ENCODE peak calls at places on chromosomes 12 and 14, in eight cellular contexts. Z is right lobe of liver; U is nephron progenitor cell; P is GM13977; I is foreskin fibroblast; C is CD4-positive, alpha-beta T cell; R is SK-N-SH; D is esophagus squamous epithelium. S is an unnamed sample.

GRCh38 chr12:52210186-52210924 is 18.5 kb upstream of the KRT80 start:
- DNase-seq in U (no peak), P (no peak), D (no peak), C (no peak), Z (no peak), I (peak; percentile 85), R (no peak), S (peak; percentile 57)

GRCh38 chr12:63968685-63969084 is 124.2 kb downstream of the SRGAP1 start:
- DNase-seq in Z (no peak), C (no peak), U (no peak), R (no peak), D (no peak), I (no peak), P (no peak), S (no peak)

GRCh38 chr12:85835810-85836715 is at the start of gene RASSF9:
- DNase-seq in P (no peak), Z (peak; percentile 58), I (peak; percentile 83), U (no peak), C (no peak), D (no peak), R (no peak), S (peak; percentile 76)

GRCh38 chr12:112115259-112116045 is 6.9 kb upstream of the NAA25 start:
- DNase-seq in C (no peak), I (no peak), D (no peak), P (no peak), R (no peak), U (no peak), Z (peak; percentile 28), S (no peak)

GRCh38 chr12:101021911-101022388 is 188.1 kb downstream of the SLC5A8 start:
- DNase-seq in I (peak; percentile 65), D (no peak), U (no peak), P (no peak), R (no peak), Z (no peak), C (no peak), S (no peak)

GRCh38 chr12:47121146-47121545 is 41.4 kb upstream of the AMIGO2 start:
- DNase-seq in C (no peak), P (no peak), I (peak; percentile 65), D (no peak), Z (no peak), R (no peak), U (no peak), S (no peak)

GRCh38 chr14:105201928-105202513 is 20.9 kb upstream of the NUDT14 start:
- DNase-seq in R (no peak), P (no peak), D (no peak), Z (no peak), C (no peak), U (no peak), I (no peak), S (no peak)

GRCh38 chr12:51202650-51203198 is 15.1 kb downstream of the POU6F1 start:
- DNase-seq in Z (no peak), I (no peak), D (no peak), P (no peak), U (no peak), C (no peak), R (no peak), S (no peak)

GRCh38 chr12:54304187-54304810 is 3.5 kb upstream of the NFE2 start:
- DNase-seq in Z (peak; percentile 89), C (no peak), P (no peak), U (no peak), R (no peak), I (peak; percentile 63), D (peak; percentile 47), S (peak; percentile 93)

GRCh38 chr12:69540606-69541386 is 44.5 kb upstream of the CCT2 start:
- DNase-seq in P (no peak), I (peak; percentile 54), R (no peak), D (no peak), C (no peak), U (no peak), Z (no peak), S (no peak)

GRCh38 chr12:26878661-26879119 is 45.7 kb upstream of the ITPR2 start:
- DNase-seq in D (no peak), I (peak; percentile 26), Z (peak; percentile 94), P (peak; percentile 46), C (no peak), R (peak; percentile 22), U (no peak), S (peak; percentile 73)

GRCh38 chr14:37709419-37710195 is 114.2 kb downstream of the TTC6 start:
- DNase-seq in I (peak; percentile 40), C (no peak), U (no peak), P (no peak), R (no peak), D (no peak), Z (no peak), S (no peak)

GRCh38 chr12:11829764-11830194 is 180.3 kb downstream of the ETV6 start:
- DNase-seq in U (no peak), C (no peak), P (no peak), Z (no peak), D (no peak), R (no peak), I (peak; percentile 11), S (no peak)

GRCh38 chr12:77521458-77522115 is 309.1 kb upstream of the NAV3 start:
- DNase-seq in I (peak; percentile 81), R (no peak), U (no peak), C (no peak), D (no peak), P (no peak), Z (no peak), S (no peak)

GRCh38 chr14:99581371-99581770 is 22.6 kb downstream of the CCDC85C start:
- DNase-seq in C (no peak), P (no peak), I (no peak), D (no peak), Z (no peak), U (no peak), R (no peak), S (no peak)

GRCh38 chr12:122094735-122095561 is 16.4 kb downstream of the MLXIP start:
- DNase-seq in P (no peak), R (no peak), D (no peak), Z (no peak), I (peak; percentile 68), U (no peak), C (no peak), S (no peak)

DNA sequence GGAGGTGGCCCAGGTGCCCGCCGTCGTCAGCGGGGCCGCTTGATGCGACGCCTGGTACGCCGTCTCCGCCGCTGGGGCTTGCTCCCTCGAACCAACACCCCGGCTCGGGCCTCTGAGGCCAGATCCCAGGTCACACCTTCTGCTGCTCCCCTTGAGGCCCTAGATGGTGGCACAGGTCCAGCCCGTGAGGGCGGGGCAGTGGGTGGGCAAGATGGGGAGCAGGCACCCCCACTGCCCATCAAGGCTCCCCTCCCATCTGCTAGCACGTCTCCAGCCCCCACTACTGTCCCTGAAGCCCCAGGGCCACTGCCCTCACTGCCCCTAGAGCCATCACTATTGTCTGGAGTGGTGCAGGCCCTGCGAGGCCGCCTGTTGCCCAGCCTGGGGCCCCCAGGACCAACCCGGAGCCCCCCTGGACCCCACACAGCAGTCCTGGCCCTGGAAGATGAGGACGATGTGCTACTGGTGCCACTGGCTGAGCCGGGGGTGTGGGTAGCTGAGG is 5.5 kb downstream of the LRP10 start:
- DNase-seq in D (no peak), P (no peak), C (no peak), I (no peak), R (no peak), Z (no peak), U (no peak), S (no peak)
- TF ChIP-seq CTCF in D (no peak), P (no peak), C (no peak), I (no peak), R (no peak), Z (no peak), U (no peak), S (no peak)

GRCh38 chr12:23221066-23221465 is 596.1 kb downstream of the ETNK1 start:
- DNase-seq in I (no peak), U (no peak), R (peak; percentile 9), Z (no peak), C (no peak), D (no peak), P (no peak), S (no peak)
- TF ChIP-seq CTCF in I (no peak), U (peak; percentile 23), R (peak; percentile 31), Z (peak; percentile 14), C (no peak), D (no peak), P (no peak), S (no peak)

GRCh38 chr12:128852885-128853284 is 393 bp upstream of the GLT1D1 start:
- DNase-seq in P (no peak), U (no peak), D (no peak), C (no peak), I (no peak), R (no peak), Z (no peak), S (no peak)

GRCh38 chr12:128848371-128848770 is 4.9 kb upstream of the GLT1D1 start:
- DNase-seq in U (no peak), P (no peak), C (no peak), D (no peak), R (no peak), Z (no peak), I (no peak), S (no peak)

GRCh38 chr12:128853321-128854197 is at the start of gene GLT1D1:
- DNase-seq in C (no peak), Z (no peak), I (no peak), D (no peak), R (peak; percentile 84), P (peak; percentile 76), U (peak; percentile 67), S (no peak)

GRCh38 chr12:128850400-128850799 is 2.9 kb upstream of the GLT1D1 start:
- DNase-seq in R (no peak), D (no peak), Z (no peak), C (no peak), I (no peak), P (no peak), U (no peak), S (no peak)

DNA sequence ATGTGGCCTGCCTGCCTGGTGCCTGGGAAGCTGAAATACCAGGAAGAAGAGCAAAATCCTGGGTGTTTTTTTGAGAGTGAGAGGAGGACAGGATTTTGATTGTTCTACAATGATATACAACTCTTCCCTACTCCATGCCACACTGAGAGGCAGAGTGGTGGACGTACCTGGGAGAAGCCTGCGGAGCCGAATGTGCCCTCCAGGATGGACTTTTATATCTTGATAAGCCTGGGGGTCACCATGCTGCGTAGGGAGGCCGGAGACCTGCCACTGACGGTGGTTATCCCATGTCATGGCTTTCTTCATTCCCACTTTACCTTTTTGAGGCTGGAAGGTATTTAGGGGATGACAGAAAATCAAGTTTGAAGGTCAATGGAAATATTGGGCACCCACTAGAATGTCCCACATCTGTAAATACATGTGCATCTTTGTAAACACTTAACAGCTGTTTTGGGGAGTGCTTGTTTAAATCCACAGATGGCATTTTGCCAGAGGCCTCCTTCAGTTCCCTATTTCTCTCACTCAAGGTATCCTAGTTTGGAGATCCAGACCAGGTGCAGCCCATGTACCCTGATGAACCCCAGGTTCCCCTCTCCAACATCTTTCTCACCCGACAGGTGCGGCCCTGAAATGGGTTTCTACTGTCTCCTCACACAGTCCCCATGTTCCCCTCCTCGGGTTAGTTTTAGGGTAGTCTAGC is 1.1 kb upstream of the GLT1D1 start:
- DNase-seq in R (no peak), U (no peak), P (no peak), I (no peak), Z (no peak), C (no peak), D (no peak), S (no peak)
- TF ChIP-seq CTCF in R (no peak), U (no peak), P (no peak), I (no peak), Z (no peak), C (no peak), D (no peak), S (no peak)

DNA sequence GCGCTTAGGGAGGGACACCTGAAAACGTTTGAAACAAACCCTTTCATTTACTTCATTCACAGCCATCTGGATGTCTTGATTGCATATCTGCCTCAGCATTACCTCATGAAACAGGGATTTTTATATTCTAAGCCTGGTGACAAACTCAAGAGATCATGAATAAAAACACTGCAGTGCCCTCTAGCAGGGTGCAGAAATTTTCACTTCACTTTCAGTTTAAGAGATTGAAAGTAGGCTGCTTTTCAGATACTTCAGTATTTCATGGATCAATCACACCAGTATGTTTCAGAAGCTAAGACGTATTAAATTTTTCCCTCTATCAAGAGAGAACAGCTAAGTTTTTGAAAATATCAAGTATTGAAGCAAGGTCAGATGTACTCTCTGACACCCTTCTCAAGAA is 467.8 kb downstream of the MDGA2 start:
- DNase-seq in C (no peak), Z (no peak), U (no peak), R (no peak), D (no peak), I (no peak), P (no peak), S (no peak)
- TF ChIP-seq CTCF in C (no peak), Z (no peak), U (no peak), R (peak; percentile 28), D (no peak), I (peak; percentile 19), P (no peak), S (no peak)